ENCODE peak calls at places on chromosomes 12 and 14, in six cellular contexts. J is CD8-positive, alpha-beta memory T cell; L is tibial nerve; P is lung; B is endothelial cell of umbilical vein; G is left ventricle myocardium inferior. X is an unnamed sample. For H3K4me1, the result is how much of the 10 kb centered on the place peaks cover.

GRCh38 chr12:15996254-15996653 is 85.1 kb downstream of the DERA start:
- DNase-seq in J (no peak), L (no peak), P (no peak), B (peak), G (no peak), X (no peak)

GRCh38 chr12:94763461-94763860 is 113.1 kb upstream of the TMCC3 start:
- DNase-seq in J (no peak), L (no peak), P (no peak), B (no peak), G (no peak), X (no peak)

GRCh38 chr12:63036974-63037335 is 102.0 kb upstream of the PPM1H start:
- DNase-seq in J (no peak), L (no peak), P (no peak), B (no peak), G (no peak), X (no peak)

GRCh38 chr12:15851919-15852318 is 30.3 kb upstream of the STRAP start:
- DNase-seq in J (no peak), L (no peak), P (no peak), B (no peak), G (no peak), X (no peak)

GRCh38 chr12:113781415-113782198 is 184.5 kb downstream of the RBM19 start:
- DNase-seq in J (no peak), L (no peak), P (no peak), B (peak), G (no peak), X (no peak)

GRCh38 chr12:20629414-20630156 is 65.5 kb upstream of the SLCO1C1 start:
- DNase-seq in J (no peak), L (no peak), P (no peak), B (peak), G (peak), X (no peak)

GRCh38 chr12:121400332-121401139 is 618 bp downstream of the RNF34 start:
- DNase-seq in J (peak), L (no peak), P (peak), B (peak), G (peak), X (peak)

GRCh38 chr14:55733609-55734008 is 153.6 kb downstream of the KTN1 start:
- DNase-seq in J (no peak), L (no peak), P (no peak), B (no peak), G (no peak), X (no peak)

GRCh38 chr12:43882578-43883178 is 46.8 kb downstream of the TMEM117 start:
- DNase-seq in J (peak), L (no peak), P (no peak), B (peak), G (no peak), X (no peak)

GRCh38 chr12:120925740-120926563 is 21.8 kb upstream of the SPPL3 start:
- DNase-seq in J (no peak), L (no peak), P (no peak), B (no peak), G (no peak), X (no peak)

GRCh38 chr12:62530596-62530995 is 64.0 kb downstream of the MON2 start:
- DNase-seq in J (no peak), L (no peak), P (no peak), B (no peak), G (no peak), X (no peak)

GRCh38 chr14:84323963-84324362 is 1206.0 kb upstream of the FLRT2 start:
- DNase-seq in J (no peak), L (no peak), P (no peak), B (peak), G (no peak), X (no peak)

GRCh38 chr12:85979641-85980040 is 105.5 kb downstream of the NTS start:
- DNase-seq in J (no peak), L (no peak), P (no peak), B (no peak), G (no peak), X (no peak)

GRCh38 chr12:131010376-131011131 is 56.8 kb downstream of the ADGRD1 start:
- DNase-seq in J (no peak), L (no peak), P (no peak), B (no peak), G (no peak), X (no peak)

GRCh38 chr14:75885829-75886228 is 96.0 kb downstream of the TGFB3 start:
- DNase-seq in J (no peak), L (no peak), P (no peak), B (no peak), G (no peak), X (no peak)

GRCh38 chr12:53755451-53756290 is 3.9 kb upstream of the CISTR start:
- DNase-seq in J (no peak), L (no peak), P (no peak), B (no peak), G (no peak), X (no peak)
- H3K4me1 ChIP-seq in J (under half), L (under half), P (under half), B (under half), G (under half), X (half or more)

GRCh38 chr14:68669101-68669500 is 123.8 kb downstream of the ZFP36L1 start:
- DNase-seq in J (no peak), L (no peak), P (no peak), B (no peak), G (no peak), X (no peak)
- H3K4me1 ChIP-seq in J (under half), L (half or more), P (under half), B (under half), G (half or more), X (half or more)

GRCh38 chr12:122887817-122888212 is 8.1 kb downstream of the VPS37B start:
- DNase-seq in J (no peak), L (no peak), P (no peak), B (no peak), G (no peak), X (no peak)

GRCh38 chr12:122886851-122887816 is 8.8 kb downstream of the VPS37B start:
- DNase-seq in J (no peak), L (no peak), P (no peak), B (peak), G (no peak), X (peak)

GRCh38 chr12:122888232-122888752 is 7.6 kb downstream of the VPS37B start:
- DNase-seq in J (peak), L (no peak), P (peak), B (peak), G (peak), X (peak)

GRCh38 chr12:122891661-122892525 is 4.0 kb downstream of the VPS37B start:
- DNase-seq in J (no peak), L (no peak), P (no peak), B (peak), G (no peak), X (no peak)

DNA sequence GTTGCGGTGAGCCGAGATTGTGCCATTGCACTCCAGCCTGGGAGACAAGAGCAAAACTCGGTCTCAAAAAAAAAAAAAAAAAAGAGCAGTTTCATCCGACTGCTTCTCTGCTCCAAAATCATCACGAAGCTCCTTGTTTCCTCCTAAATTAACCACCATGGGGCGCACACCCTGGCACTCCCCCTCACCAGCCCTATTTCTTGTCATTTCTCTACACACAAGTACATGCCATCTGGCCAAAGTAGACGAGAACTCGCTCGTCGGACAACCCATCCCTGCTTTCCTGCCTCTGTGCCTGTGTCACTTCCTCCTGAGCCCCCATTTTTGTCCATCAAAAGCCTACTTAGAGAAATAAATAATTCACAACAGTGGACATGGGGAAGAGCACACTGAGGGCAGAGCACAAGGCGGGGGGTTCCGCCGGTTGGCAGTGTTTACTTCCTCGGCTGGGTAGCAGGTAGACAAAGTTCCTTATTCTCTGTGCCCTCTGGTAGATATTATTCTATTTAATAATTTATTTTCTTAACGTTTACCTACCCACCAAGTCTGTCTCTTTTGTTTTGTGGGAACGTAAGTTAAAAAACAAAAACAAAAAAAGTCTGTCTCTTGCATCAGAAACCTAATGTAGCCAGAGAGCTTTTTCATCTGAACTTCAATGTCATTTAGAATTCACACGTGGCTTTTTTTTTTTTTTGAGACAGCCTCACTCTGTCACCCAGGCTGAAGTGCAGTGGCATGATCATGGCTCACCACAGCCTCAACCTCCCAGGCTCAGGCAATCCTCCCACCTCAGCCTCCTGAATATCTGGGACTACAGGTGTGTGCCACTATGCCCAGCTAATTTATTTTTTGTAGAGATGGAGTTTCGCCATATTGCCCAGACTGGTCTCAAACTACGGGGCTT is 6.0 kb downstream of the VPS37B start:
- DNase-seq in J (no peak), L (no peak), P (no peak), B (no peak), G (no peak), X (no peak)
- H3K4me1 ChIP-seq in J (half or more), L (half or more), P (under half), B (half or more), G (half or more), X (half or more)

GRCh38 chr14:21234112-21234511 is 35.1 kb downstream of the HNRNPC start:
- DNase-seq in J (no peak), L (no peak), P (no peak), B (no peak), G (no peak), X (no peak)

GRCh38 chr14:21231020-21231652 is 38.1 kb downstream of the HNRNPC start:
- DNase-seq in J (no peak), L (no peak), P (no peak), B (no peak), G (no peak), X (no peak)

GRCh38 chr14:21236948-21237797 is 32.1 kb downstream of the HNRNPC start:
- DNase-seq in J (no peak), L (no peak), P (no peak), B (no peak), G (no peak), X (no peak)

GRCh38 chr14:21229821-21230220 is 39.4 kb downstream of the HNRNPC start:
- DNase-seq in J (no peak), L (no peak), P (no peak), B (no peak), G (no peak), X (no peak)

DNA sequence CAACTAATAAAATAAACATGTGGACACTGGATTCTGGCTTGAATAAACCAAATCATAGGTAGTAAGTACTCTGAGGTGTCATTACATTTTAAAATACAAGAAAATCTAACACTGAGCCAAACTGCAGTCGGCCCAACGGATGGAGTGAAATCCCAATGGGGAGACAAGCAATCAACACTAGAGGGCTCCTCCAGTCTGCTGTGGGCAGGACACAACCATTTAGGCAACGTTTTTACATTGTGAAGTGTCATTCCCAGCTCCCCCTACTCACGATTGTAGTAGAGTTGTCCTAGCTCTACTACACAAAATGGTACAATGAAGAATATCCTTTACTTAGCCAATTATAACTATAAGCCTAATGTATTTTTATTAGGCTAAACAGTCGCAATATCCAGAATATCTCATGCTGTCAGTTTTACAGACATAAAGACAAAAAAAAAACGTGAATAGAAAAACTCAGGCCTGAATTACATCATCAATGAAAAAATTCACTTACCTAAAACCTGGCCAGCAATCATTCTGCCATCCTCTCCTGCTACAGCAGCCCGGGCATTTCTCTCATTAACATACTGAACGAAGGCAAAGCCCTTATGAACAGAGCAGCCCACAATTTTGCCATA is 35.7 kb downstream of the HNRNPC start:
- DNase-seq in J (no peak), L (no peak), P (no peak), B (no peak), G (no peak), X (no peak)
- H3K4me1 ChIP-seq in J (half or more), L (half or more), P (under half), B (under half), G (half or more), X (half or more)

X was measured in stomach.